ENCODE peak calls at places on chromosomes 3 and 15, in eight cellular contexts. P is T-cell; B is GM04503; U is G401; W is NCI-H1092; D is stimulated activated CD4-positive, alpha-beta T cell treated with anti-CD3 and anti-CD28 coated beads, TNF-alpha, amount 100 ng/mL, for 4 hours; O is GM12891; F is fibroblast of the conjunctiva. A is an unnamed sample.

GRCh38 chr3:172464306-172464705 is 16.1 kb upstream of the GHSR start:
- DNase-seq in P (no peak), B (no peak), U (no peak), W (no peak), D (no peak), O (no peak), F (no peak), A (no peak)

GRCh38 chr15:39587291-39587909 is 6.5 kb downstream of the THBS1 start:
- DNase-seq in P (no peak), B (peak; percentile 61), U (no peak), W (no peak), D (no peak), O (no peak), F (no peak), A (no peak)

GRCh38 chr15:62444104-62445027 is 279.3 kb upstream of the C2CD4B start:
- DNase-seq in P (no peak), B (peak; percentile 96), U (no peak), W (no peak), D (no peak), O (no peak), F (peak; percentile 85), A (peak; percentile 49)

GRCh38 chr3:183332487-183332886 is 79.4 kb downstream of the B3GNT5 start:
- DNase-seq in P (no peak), B (no peak), U (no peak), W (no peak), D (no peak), O (no peak), F (no peak), A (no peak)

GRCh38 chr3:46383211-46383945 is 12.6 kb downstream of the CCR5 start:
- DNase-seq in P (no peak), B (no peak), U (no peak), W (no peak), D (no peak), O (no peak), F (no peak), A (no peak)

GRCh38 chr3:123113889-123114450 is 47.1 kb downstream of the PDIA5 start:
- DNase-seq in P (no peak), B (no peak), U (no peak), W (no peak), D (no peak), O (peak; percentile 24), F (no peak), A (no peak)

GRCh38 chr3:170485696-170486095 is 67.0 kb downstream of the CLDN11 start:
- DNase-seq in P (no peak), B (no peak), U (no peak), W (no peak), D (no peak), O (no peak), F (no peak), A (no peak)

GRCh38 chr15:44188810-44189209 is 6.3 kb downstream of the FRMD5 start:
- DNase-seq in P (no peak), B (no peak), U (no peak), W (no peak), D (no peak), O (no peak), F (no peak), A (no peak)

GRCh38 chr3:143480306-143480852 is 360.8 kb downstream of the CHST2 start:
- DNase-seq in P (no peak), B (no peak), U (no peak), W (no peak), D (no peak), O (no peak), F (no peak), A (no peak)

GRCh38 chr3:61564405-61565059 is 3.2 kb downstream of the PTPRG start:
- DNase-seq in P (no peak), B (no peak), U (peak; percentile 87), W (peak; percentile 9), D (no peak), O (peak; percentile 57), F (peak; percentile 59), A (peak; percentile 58)

GRCh38 chr3:71309342-71309741 is 274.2 kb downstream of the FOXP1 start:
- DNase-seq in P (peak; percentile 14), B (no peak), U (no peak), W (no peak), D (no peak), O (no peak), F (peak; percentile 29), A (no peak)

GRCh38 chr3:114928989-114929620 is 218.0 kb downstream of the ZBTB20 start:
- DNase-seq in P (no peak), B (no peak), U (peak; percentile 28), W (no peak), D (no peak), O (no peak), F (no peak), A (no peak)

GRCh38 chr3:38114875-38115644 is 21.9 kb downstream of the ACAA1 start:
- DNase-seq in P (no peak), B (no peak), U (no peak), W (no peak), D (no peak), O (no peak), F (no peak), A (no peak)

GRCh38 chr3:105812194-105812586 is 56.6 kb downstream of the CBLB start:
- DNase-seq in P (no peak), B (peak; percentile 37), U (no peak), W (no peak), D (no peak), O (no peak), F (no peak), A (no peak)

GRCh38 chr15:62902821-62903220 is 139.7 kb upstream of the TPM1 start:
- DNase-seq in P (no peak), B (no peak), U (no peak), W (no peak), D (no peak), O (no peak), F (no peak), A (no peak)